ENCODE peak calls at places on chromosome 10, in nine cellular contexts. Q is HCEC 1CT, C is GM12891, B is thoracic aorta, M is midbrain, T is hepatocyte, J is WERI-Rb-1, G is cerebellar cortex, R is left cardiac atrium. P is an unnamed sample.

GRCh38 chr10:11798862-11799735 is 24.1 kb upstream of the PROSER2 start:
- DNase-seq in C (no peak), T (no peak), M (no peak), G (no peak), J (no peak), R (no peak), Q (no peak), B (no peak), P (peak)

GRCh38 chr10:71975087-71975890 is 11.1 kb downstream of the CHST3 start:
- DNase-seq in Q (peak), T (no peak), B (peak), G (no peak), M (peak), R (peak), J (no peak), C (no peak), P (no peak)

GRCh38 chr10:128985036-128985435 is 482.0 kb upstream of the MGMT start:
- DNase-seq in M (no peak), T (no peak), C (no peak), Q (no peak), R (no peak), G (no peak), B (no peak), J (no peak), P (no peak)

GRCh38 chr10:129622736-129623135 is 155.7 kb downstream of the MGMT start:
- DNase-seq in M (no peak), C (no peak), G (no peak), T (no peak), R (no peak), J (no peak), Q (peak), B (no peak), P (no peak)

GRCh38 chr10:61904711-61905445 is 3.4 kb downstream of the ARID5B start:
- DNase-seq in R (no peak), Q (peak), J (no peak), C (no peak), B (no peak), G (peak), T (peak), M (peak), P (no peak)

GRCh38 chr10:5614081-5614721 is 52.2 kb downstream of the ASB13 start:
- DNase-seq in B (no peak), J (no peak), C (no peak), R (no peak), T (no peak), G (no peak), M (no peak), Q (no peak), P (no peak)

GRCh38 chr10:86651631-86652331 is 2.6 kb upstream of the OPN4 start:
- DNase-seq in J (no peak), B (no peak), R (no peak), G (no peak), T (no peak), Q (no peak), M (no peak), C (peak), P (no peak)

GRCh38 chr10:5975641-5976473 is 1.5 kb downstream of the IL15RA start:
- DNase-seq in M (peak), G (no peak), C (peak), Q (no peak), J (no peak), B (no peak), T (no peak), R (peak), P (no peak)

GRCh38 chr10:71754562-71754961 is 18.8 kb downstream of the VSIR start:
- DNase-seq in G (no peak), B (no peak), M (no peak), T (no peak), Q (no peak), J (no peak), C (no peak), R (no peak), P (no peak)

GRCh38 chr10:92081641-92082040 is 158.1 kb downstream of the BTAF1 start:
- DNase-seq in R (no peak), C (no peak), M (no peak), Q (no peak), J (no peak), B (no peak), G (no peak), T (no peak), P (no peak)

GRCh38 chr10:93386496-93387369 is 95.4 kb downstream of the MYOF start:
- DNase-seq in Q (no peak), J (no peak), M (no peak), G (no peak), B (no peak), C (no peak), T (no peak), R (peak), P (no peak)